ENCODE peak calls at places on chromosomes 5 and 9, in nine cellular contexts. One of them, this sample, is unnamed.
A peak's percentile ranks its signal among the peaks of the same experiment; 100 is the strongest.

GRCh38 chr5:148107608-148108007 is 43.8 kb downstream of the SPINK5 start:
- DNase-seq in transverse colon: no peak
- DNase-seq in mesendoderm: peak; percentile 64
- DNase-seq in left ventricle myocardium inferior: no peak
- DNase-seq in heart left ventricle: no peak
- DNase-seq in neural progenitor cell: no peak
- DNase-seq in body of pancreas: no peak
- DNase-seq in sigmoid colon: no peak
- DNase-seq in spleen: no peak
- DNase-seq in this sample: no peak

GRCh38 chr9:133658442-133659431 is 22.6 kb downstream of the DBH start:
- DNase-seq in transverse colon: peak; percentile 45
- DNase-seq in mesendoderm: peak; percentile 19
- DNase-seq in left ventricle myocardium inferior: peak; percentile 37
- DNase-seq in heart left ventricle: peak; percentile 66
- DNase-seq in neural progenitor cell: peak; percentile 67
- DNase-seq in body of pancreas: peak; percentile 60
- DNase-seq in sigmoid colon: no peak
- DNase-seq in spleen: no peak
- DNase-seq in this sample: peak; percentile 53

GRCh38 chr5:71948206-71948605 is 159.1 kb upstream of the MAP1B start:
- DNase-seq in transverse colon: no peak
- DNase-seq in mesendoderm: no peak
- DNase-seq in left ventricle myocardium inferior: no peak
- DNase-seq in heart left ventricle: no peak
- DNase-seq in neural progenitor cell: no peak
- DNase-seq in body of pancreas: no peak
- DNase-seq in sigmoid colon: no peak
- DNase-seq in spleen: no peak
- DNase-seq in this sample: no peak

GRCh38 chr9:33414263-33414662 is 11.9 kb upstream of the AQP7 start:
- DNase-seq in transverse colon: no peak
- DNase-seq in mesendoderm: no peak
- DNase-seq in left ventricle myocardium inferior: no peak
- DNase-seq in heart left ventricle: no peak
- DNase-seq in neural progenitor cell: no peak
- DNase-seq in body of pancreas: no peak
- DNase-seq in sigmoid colon: no peak
- DNase-seq in spleen: no peak
- DNase-seq in this sample: no peak

GRCh38 chr5:162852145-162852544 is 585.2 kb upstream of the CCNG1 start:
- DNase-seq in transverse colon: no peak
- DNase-seq in mesendoderm: peak; percentile 10
- DNase-seq in left ventricle myocardium inferior: no peak
- DNase-seq in heart left ventricle: no peak
- DNase-seq in neural progenitor cell: no peak
- DNase-seq in body of pancreas: no peak
- DNase-seq in sigmoid colon: no peak
- DNase-seq in spleen: no peak
- DNase-seq in this sample: no peak

GRCh38 chr5:168706655-168707069 is 127.5 kb upstream of the PANK3 start:
- DNase-seq in transverse colon: no peak
- DNase-seq in mesendoderm: peak; percentile 79
- DNase-seq in left ventricle myocardium inferior: no peak
- DNase-seq in heart left ventricle: no peak
- DNase-seq in neural progenitor cell: peak; percentile 78
- DNase-seq in body of pancreas: no peak
- DNase-seq in sigmoid colon: no peak
- DNase-seq in spleen: no peak
- DNase-seq in this sample: no peak

GRCh38 chr5:142998316-142998862 is 228.2 kb downstream of the ARHGAP26 start:
- DNase-seq in transverse colon: no peak
- DNase-seq in mesendoderm: peak; percentile 27
- DNase-seq in left ventricle myocardium inferior: no peak
- DNase-seq in heart left ventricle: no peak
- DNase-seq in neural progenitor cell: peak; percentile 50
- DNase-seq in body of pancreas: no peak
- DNase-seq in sigmoid colon: no peak
- DNase-seq in spleen: no peak
- DNase-seq in this sample: no peak

GRCh38 chr5:148620696-148621095 is 33.6 kb downstream of the HTR4 start:
- DNase-seq in transverse colon: no peak
- DNase-seq in mesendoderm: no peak
- DNase-seq in left ventricle myocardium inferior: no peak
- DNase-seq in heart left ventricle: no peak
- DNase-seq in neural progenitor cell: no peak
- DNase-seq in body of pancreas: no peak
- DNase-seq in sigmoid colon: no peak
- DNase-seq in spleen: no peak
- DNase-seq in this sample: no peak

GRCh38 chr5:149757186-149757950 is 27.3 kb downstream of the PPARGC1B start:
- DNase-seq in transverse colon: peak; percentile 51
- DNase-seq in mesendoderm: no peak
- DNase-seq in left ventricle myocardium inferior: no peak
- DNase-seq in heart left ventricle: no peak
- DNase-seq in neural progenitor cell: no peak
- DNase-seq in body of pancreas: no peak
- DNase-seq in sigmoid colon: no peak
- DNase-seq in spleen: peak; percentile 48
- DNase-seq in this sample: peak; percentile 63

GRCh38 chr5:103066346-103066745 is 53.6 kb downstream of the GIN1 start:
- DNase-seq in transverse colon: no peak
- DNase-seq in mesendoderm: peak; percentile 37
- DNase-seq in left ventricle myocardium inferior: no peak
- DNase-seq in heart left ventricle: no peak
- DNase-seq in neural progenitor cell: no peak
- DNase-seq in body of pancreas: no peak
- DNase-seq in sigmoid colon: no peak
- DNase-seq in spleen: no peak
- DNase-seq in this sample: no peak

GRCh38 chr9:120711354-120711753 is 2.9 kb downstream of the MEGF9 start:
- DNase-seq in transverse colon: no peak
- DNase-seq in mesendoderm: no peak
- DNase-seq in left ventricle myocardium inferior: no peak
- DNase-seq in heart left ventricle: no peak
- DNase-seq in neural progenitor cell: no peak
- DNase-seq in body of pancreas: no peak
- DNase-seq in sigmoid colon: no peak
- DNase-seq in spleen: no peak
- DNase-seq in this sample: no peak

GRCh38 chr9:117737721-117738226 is 33.6 kb downstream of the TLR4 start:
- DNase-seq in transverse colon: no peak
- DNase-seq in mesendoderm: peak; percentile 31
- DNase-seq in left ventricle myocardium inferior: no peak
- DNase-seq in heart left ventricle: no peak
- DNase-seq in neural progenitor cell: peak; percentile 53
- DNase-seq in body of pancreas: no peak
- DNase-seq in sigmoid colon: no peak
- DNase-seq in spleen: no peak
- DNase-seq in this sample: no peak

GRCh38 chr5:157343842-157344790 is 78.2 kb downstream of the CYFIP2 start:
- DNase-seq in transverse colon: no peak
- DNase-seq in mesendoderm: no peak
- DNase-seq in left ventricle myocardium inferior: no peak
- DNase-seq in heart left ventricle: no peak
- DNase-seq in neural progenitor cell: no peak
- DNase-seq in body of pancreas: no peak
- DNase-seq in sigmoid colon: no peak
- DNase-seq in spleen: no peak
- DNase-seq in this sample: no peak

DNA sequence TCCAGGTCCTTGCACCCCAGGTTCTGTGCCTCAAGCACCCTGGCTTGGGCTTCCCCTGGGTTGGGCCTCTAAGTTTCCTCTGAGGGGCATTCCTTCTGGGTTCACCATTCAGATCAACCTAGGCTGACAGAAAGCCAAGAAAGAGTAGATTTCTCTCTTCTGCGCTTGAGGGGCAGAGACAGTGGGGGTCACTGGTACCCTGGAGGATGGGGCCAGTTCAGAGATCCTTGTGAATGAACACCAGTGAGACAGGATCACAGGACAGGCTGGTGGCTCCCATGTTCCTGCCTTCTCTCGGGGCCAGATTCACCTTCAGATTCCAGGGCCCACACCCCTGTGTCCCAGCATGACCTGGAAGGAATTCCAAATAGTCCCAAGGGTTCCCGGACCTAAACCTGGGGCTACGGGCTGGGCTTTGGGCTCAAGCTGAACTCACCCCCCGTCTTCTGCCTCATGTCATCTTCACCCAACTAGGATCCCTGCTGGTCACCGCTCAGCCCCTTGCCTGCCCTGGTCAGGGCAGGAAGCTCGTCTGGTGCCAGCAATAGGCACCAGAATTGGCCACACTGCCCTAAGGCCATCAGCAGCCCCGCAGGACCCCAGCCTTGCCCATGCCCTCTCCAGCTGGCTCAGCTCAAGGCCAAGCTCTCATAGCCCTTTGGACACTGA is 91.8 kb upstream of the MVB12B start:
- DNase-seq in transverse colon: no peak
- DNase-seq in mesendoderm: no peak
- DNase-seq in left ventricle myocardium inferior: no peak
- DNase-seq in heart left ventricle: no peak
- DNase-seq in neural progenitor cell: no peak
- DNase-seq in body of pancreas: no peak
- DNase-seq in sigmoid colon: no peak
- DNase-seq in spleen: no peak
- DNase-seq in this sample: no peak
- H3K27ac ChIP-seq in transverse colon: no peak overlapping the region
- H3K27ac ChIP-seq in mesendoderm: no peak overlapping the region
- H3K27ac ChIP-seq in left ventricle myocardium inferior: no peak overlapping the region
- H3K27ac ChIP-seq in heart left ventricle: no peak overlapping the region
- H3K27ac ChIP-seq in neural progenitor cell: no peak overlapping the region
- H3K27ac ChIP-seq in body of pancreas: no peak overlapping the region
- H3K27ac ChIP-seq in sigmoid colon: no peak overlapping the region
- H3K27ac ChIP-seq in spleen: no peak overlapping the region
- H3K27ac ChIP-seq in this sample: no peak overlapping the region

DNA sequence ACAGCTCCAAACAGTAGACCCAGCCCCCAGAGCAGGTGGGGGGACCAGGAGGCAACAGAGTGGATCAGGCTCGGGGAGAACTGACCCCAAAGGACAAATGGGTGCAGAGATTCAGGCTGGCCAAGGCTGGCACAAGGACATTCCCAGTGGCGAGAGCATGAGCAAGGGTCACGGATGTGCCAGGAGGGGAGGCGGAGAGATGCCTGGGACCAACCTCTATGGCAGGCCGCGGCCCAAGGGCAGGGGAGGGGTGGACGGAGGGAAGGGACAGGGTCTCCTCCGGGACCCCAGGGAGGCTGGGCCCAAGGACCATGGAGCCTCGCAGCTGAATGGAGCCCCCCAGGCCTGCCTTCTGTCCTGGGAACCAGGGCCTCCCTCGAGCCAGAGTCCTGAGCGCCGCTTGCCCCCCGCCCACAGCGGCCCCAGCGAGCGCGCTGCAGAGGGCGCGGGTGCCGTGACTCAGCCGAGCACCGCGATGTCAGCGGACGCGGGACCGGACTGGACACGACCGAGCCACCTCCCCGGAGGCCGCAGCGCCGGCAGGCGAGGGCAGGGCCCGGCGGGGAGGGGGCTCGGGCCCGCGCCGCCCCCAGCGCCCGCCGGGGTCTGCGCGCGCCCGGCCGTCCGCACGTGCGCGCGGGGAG is 546 bp downstream of the ABCA2 start:
- DNase-seq in transverse colon: no peak
- DNase-seq in mesendoderm: no peak
- DNase-seq in left ventricle myocardium inferior: no peak
- DNase-seq in heart left ventricle: no peak
- DNase-seq in neural progenitor cell: peak; percentile 70
- DNase-seq in body of pancreas: no peak
- DNase-seq in sigmoid colon: no peak
- DNase-seq in spleen: peak; percentile 89
- DNase-seq in this sample: no peak
- H3K4me3 ChIP-seq in transverse colon: peak overlapping the region; percentile 54
- H3K4me3 ChIP-seq in mesendoderm: no peak overlapping the region
- H3K4me3 ChIP-seq in left ventricle myocardium inferior: peak overlapping the region; percentile 77
- H3K4me3 ChIP-seq in heart left ventricle: peak overlapping the region; percentile 41
- H3K4me3 ChIP-seq in neural progenitor cell: peak overlapping the region; percentile 56
- H3K4me3 ChIP-seq in body of pancreas: no peak overlapping the region
- H3K4me3 ChIP-seq in sigmoid colon: peak overlapping the region; percentile 29
- H3K4me3 ChIP-seq in spleen: peak overlapping the region; percentile 86
- H3K4me3 ChIP-seq in this sample: peak overlapping the region; percentile 43

DNA sequence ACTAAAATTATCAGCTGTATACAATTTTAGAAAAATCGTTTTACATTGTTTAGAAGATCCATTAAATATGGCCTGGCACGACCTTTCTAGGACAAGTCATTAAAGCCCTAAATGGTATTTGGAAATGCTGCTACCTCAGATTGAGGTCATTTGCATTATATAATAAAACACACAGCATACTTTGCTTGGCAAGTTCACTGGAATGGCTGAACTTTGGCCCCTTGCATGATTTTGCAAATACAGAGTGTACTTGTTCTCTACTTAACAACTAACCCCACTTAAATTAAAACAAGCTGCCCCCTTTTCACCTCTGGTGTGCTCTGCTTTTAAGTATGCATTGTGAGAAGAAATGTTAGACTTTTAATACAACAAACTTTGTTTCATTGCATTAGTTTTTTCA is 860.1 kb downstream of the PTPRD start:
- DNase-seq in transverse colon: peak; percentile 11
- DNase-seq in mesendoderm: no peak
- DNase-seq in left ventricle myocardium inferior: no peak
- DNase-seq in heart left ventricle: no peak
- DNase-seq in neural progenitor cell: no peak
- DNase-seq in body of pancreas: peak; percentile 14
- DNase-seq in sigmoid colon: no peak
- DNase-seq in spleen: no peak
- DNase-seq in this sample: peak; percentile 69
- H3K4me1 ChIP-seq in transverse colon: peaks cover 13% of the 10 kb centered on the region
- H3K4me1 ChIP-seq in mesendoderm: no peaks in the 10 kb centered on the region
- H3K4me1 ChIP-seq in left ventricle myocardium inferior: no peaks in the 10 kb centered on the region
- H3K4me1 ChIP-seq in heart left ventricle: no peaks in the 10 kb centered on the region
- H3K4me1 ChIP-seq in neural progenitor cell: no peaks in the 10 kb centered on the region
- H3K4me1 ChIP-seq in body of pancreas: peaks cover 8% of the 10 kb centered on the region
- H3K4me1 ChIP-seq in sigmoid colon: peaks cover 16% of the 10 kb centered on the region
- H3K4me1 ChIP-seq in spleen: no peaks in the 10 kb centered on the region
- H3K4me1 ChIP-seq in this sample: no peaks in the 10 kb centered on the region

GRCh38 chr5:76809141-76809540 is 9.7 kb upstream of the F2RL1 start:
- DNase-seq in transverse colon: no peak
- DNase-seq in mesendoderm: peak; percentile 73
- DNase-seq in left ventricle myocardium inferior: no peak
- DNase-seq in heart left ventricle: no peak
- DNase-seq in neural progenitor cell: no peak
- DNase-seq in body of pancreas: no peak
- DNase-seq in sigmoid colon: no peak
- DNase-seq in spleen: no peak
- DNase-seq in this sample: no peak

GRCh38 chr5:76808142-76808691 is 10.6 kb upstream of the F2RL1 start:
- DNase-seq in transverse colon: no peak
- DNase-seq in mesendoderm: peak; percentile 94
- DNase-seq in left ventricle myocardium inferior: no peak
- DNase-seq in heart left ventricle: no peak
- DNase-seq in neural progenitor cell: peak; percentile 91
- DNase-seq in body of pancreas: no peak
- DNase-seq in sigmoid colon: no peak
- DNase-seq in spleen: peak; percentile 30
- DNase-seq in this sample: no peak

GRCh38 chr5:76813982-76814562 is 4.8 kb upstream of the F2RL1 start:
- DNase-seq in transverse colon: no peak
- DNase-seq in mesendoderm: peak; percentile 52
- DNase-seq in left ventricle myocardium inferior: no peak
- DNase-seq in heart left ventricle: no peak
- DNase-seq in neural progenitor cell: no peak
- DNase-seq in body of pancreas: no peak
- DNase-seq in sigmoid colon: no peak
- DNase-seq in spleen: no peak
- DNase-seq in this sample: no peak

GRCh38 chr5:76810236-76810635 is 8.6 kb upstream of the F2RL1 start:
- DNase-seq in transverse colon: no peak
- DNase-seq in mesendoderm: no peak
- DNase-seq in left ventricle myocardium inferior: no peak
- DNase-seq in heart left ventricle: no peak
- DNase-seq in neural progenitor cell: no peak
- DNase-seq in body of pancreas: no peak
- DNase-seq in sigmoid colon: no peak
- DNase-seq in spleen: no peak
- DNase-seq in this sample: no peak

GRCh38 chr5:76811214-76811613 is 7.6 kb upstream of the F2RL1 start:
- DNase-seq in transverse colon: no peak
- DNase-seq in mesendoderm: no peak
- DNase-seq in left ventricle myocardium inferior: no peak
- DNase-seq in heart left ventricle: no peak
- DNase-seq in neural progenitor cell: no peak
- DNase-seq in body of pancreas: no peak
- DNase-seq in sigmoid colon: no peak
- DNase-seq in spleen: no peak
- DNase-seq in this sample: no peak
- H3K27ac ChIP-seq in transverse colon: no peak overlapping the region
- H3K27ac ChIP-seq in mesendoderm: no peak overlapping the region
- H3K27ac ChIP-seq in left ventricle myocardium inferior: no peak overlapping the region
- H3K27ac ChIP-seq in heart left ventricle: no peak overlapping the region
- H3K27ac ChIP-seq in neural progenitor cell: no peak overlapping the region
- H3K27ac ChIP-seq in body of pancreas: no peak overlapping the region
- H3K27ac ChIP-seq in sigmoid colon: no peak overlapping the region
- H3K27ac ChIP-seq in spleen: no peak overlapping the region
- H3K27ac ChIP-seq in this sample: no peak overlapping the region